ENCODE peak calls at places on chromosomes 5 and 9, in five cellular contexts. L is heart right ventricle; M is HEK293T; W is CD8-positive, alpha-beta memory T cell; K is G401. S is an unnamed sample.

GRCh38 chr5:77353251-77353650 is 138.9 kb downstream of the WDR41 start:
- DNase-seq in L (no peak), M (no peak), W (no peak), K (no peak), S (no peak)

GRCh38 chr9:114370985-114371335 is 16.8 kb downstream of the AKNA start:
- DNase-seq in L (no peak), M (no peak), W (no peak), K (no peak), S (peak)

GRCh38 chr5:177304392-177305119 is 957 bp downstream of the PRELID1 start:
- DNase-seq in L (no peak), M (no peak), W (no peak), K (no peak), S (no peak)

GRCh38 chr9:126836216-126836615 is 24.2 kb upstream of the ZBTB34 start:
- DNase-seq in L (no peak), M (no peak), W (no peak), K (no peak), S (no peak)

GRCh38 chr5:170632266-170632984 is 128.6 kb downstream of the KCNIP1 start:
- DNase-seq in L (no peak), M (no peak), W (no peak), K (no peak), S (no peak)

GRCh38 chr9:31582071-31582470 is 802.4 kb upstream of the ACO1 start:
- DNase-seq in L (no peak), M (no peak), W (no peak), K (no peak), S (no peak)

GRCh38 chr9:1875251-1875851 is 139.8 kb upstream of the SMARCA2 start:
- DNase-seq in L (no peak), M (no peak), W (no peak), K (no peak), S (no peak)

GRCh38 chr5:58117491-58117890 is 342.4 kb downstream of the PLK2 start:
- DNase-seq in L (no peak), M (no peak), W (no peak), K (no peak), S (no peak)

S was measured in Ammon's horn.